ENCODE peak calls at places on chromosomes 2 and 18, in ten cellular contexts. J, G, I, E, N, V, K, T, Q and Z are unnamed samples.

GRCh38 chr2:64354857-64355680 is 98.9 kb upstream of the LGALSL start:
- DNase-seq in J (peak), G (no peak), I (no peak), E (no peak), N (no peak), V (no peak), K (no peak), T (no peak), Q (no peak), Z (peak)

GRCh38 chr18:34223893-34224422 is 755 bp downstream of the NOL4 start:
- DNase-seq in J (no peak), G (no peak), I (no peak), E (no peak), N (no peak), V (no peak), K (no peak), T (no peak), Q (no peak), Z (no peak)

GRCh38 chr2:228700638-228701037 is 519.2 kb upstream of the SPHKAP start:
- DNase-seq in J (no peak), G (no peak), I (no peak), E (no peak), N (no peak), V (no peak), K (no peak), T (no peak), Q (no peak), Z (no peak)

GRCh38 chr2:113857454-113857853 is 32.4 kb upstream of the ACTR3 start:
- DNase-seq in J (no peak), G (no peak), I (no peak), E (no peak), N (no peak), V (no peak), K (no peak), T (no peak), Q (no peak), Z (no peak)

GRCh38 chr18:30705943-30706342 is 336.6 kb downstream of the DSC3 start:
- DNase-seq in J (no peak), G (no peak), I (no peak), E (no peak), N (no peak), V (no peak), K (no peak), T (no peak), Q (no peak), Z (no peak)

GRCh38 chr2:85935746-85936208 is 47.0 kb upstream of the ST3GAL5 start:
- DNase-seq in J (no peak), G (no peak), I (peak), E (peak), N (no peak), V (no peak), K (no peak), T (no peak), Q (peak), Z (peak)

GRCh38 chr2:43080626-43081025 is 145.8 kb downstream of the ZFP36L2 start:
- DNase-seq in J (no peak), G (no peak), I (no peak), E (no peak), N (no peak), V (no peak), K (no peak), T (no peak), Q (no peak), Z (no peak)

GRCh38 chr2:74564222-74564621 is 9.7 kb downstream of the DOK1 start:
- DNase-seq in J (no peak), G (no peak), I (no peak), E (no peak), N (no peak), V (no peak), K (no peak), T (no peak), Q (no peak), Z (no peak)

GRCh38 chr2:63189026-63189425 is 138.4 kb downstream of the OTX1 start:
- DNase-seq in J (peak), G (peak), I (peak), E (peak), N (peak), V (no peak), K (no peak), T (peak), Q (no peak), Z (peak)

GRCh38 chr2:49459314-49459993 is 305.1 kb upstream of the FSHR start:
- DNase-seq in J (no peak), G (no peak), I (no peak), E (peak), N (no peak), V (no peak), K (no peak), T (no peak), Q (no peak), Z (no peak)

GRCh38 chr2:98039085-98039756 is 43.5 kb upstream of the TMEM131 start:
- DNase-seq in J (no peak), G (no peak), I (no peak), E (no peak), N (no peak), V (no peak), K (no peak), T (no peak), Q (no peak), Z (no peak)

GRCh38 chr18:36130039-36130831 is 536 bp downstream of the ELP2 start:
- DNase-seq in J (no peak), G (no peak), I (no peak), E (no peak), N (peak), V (no peak), K (no peak), T (no peak), Q (no peak), Z (no peak)

GRCh38 chr2:150531626-150532419 is 44.4 kb upstream of the RND3 start:
- DNase-seq in J (no peak), G (no peak), I (no peak), E (no peak), N (no peak), V (no peak), K (no peak), T (no peak), Q (no peak), Z (no peak)

GRCh38 chr2:20930928-20931327 is 108.0 kb upstream of the LDAH start:
- DNase-seq in J (no peak), G (no peak), I (no peak), E (no peak), N (no peak), V (no peak), K (no peak), T (no peak), Q (no peak), Z (peak)

GRCh38 chr2:46481541-46482193 is 2.3 kb downstream of the TMEM247 start:
- DNase-seq in J (no peak), G (no peak), I (no peak), E (no peak), N (no peak), V (no peak), K (no peak), T (peak), Q (no peak), Z (peak)

GRCh38 chr18:41881285-41881684 is 73.7 kb upstream of the PIK3C3 start:
- DNase-seq in J (no peak), G (no peak), I (no peak), E (no peak), N (no peak), V (no peak), K (no peak), T (no peak), Q (no peak), Z (peak)

GRCh38 chr2:218290316-218291261 is 1.7 kb downstream of the TMBIM1 start:
- DNase-seq in J (no peak), G (no peak), I (no peak), E (no peak), N (peak), V (no peak), K (no peak), T (no peak), Q (no peak), Z (peak)

GRCh38 chr2:112004246-112004645 is 50.8 kb upstream of the TMEM87B start:
- DNase-seq in J (no peak), G (no peak), I (no peak), E (no peak), N (peak), V (no peak), K (peak), T (no peak), Q (no peak), Z (no peak)

GRCh38 chr2:209525834-209526281 is 102.0 kb downstream of the MAP2 start:
- DNase-seq in J (peak), G (no peak), I (no peak), E (no peak), N (no peak), V (no peak), K (no peak), T (no peak), Q (no peak), Z (no peak)

GRCh38 chr2:219125225-219125885 is 35.3 kb downstream of the NHEJ1 start:
- DNase-seq in J (peak), G (no peak), I (no peak), E (peak), N (no peak), V (no peak), K (no peak), T (no peak), Q (no peak), Z (peak)